ENCODE peak calls at places on chromosomes 3 and 15, in four cellular contexts. S is ovary, I is stomach, D is glutamatergic neuron. O is an unnamed sample.

GRCh38 chr3:62374375-62374876 is 1.1 kb upstream of the FEZF2 start:
- DNase-seq in S (no peak), I (no peak), D (no peak), O (no peak)

GRCh38 chr3:117790256-117790987 is 1080.8 kb downstream of the TUSC7 start:
- DNase-seq in S (no peak), I (no peak), D (no peak), O (no peak)

GRCh38 chr3:60746043-60746638 is 505.1 kb downstream of the FHIT start:
- DNase-seq in S (no peak), I (no peak), D (no peak), O (no peak)

GRCh38 chr3:124063168-124063909 is 71.4 kb upstream of the ROPN1 start:
- DNase-seq in I (no peak), S (no peak), D (peak; percentile 44), O (no peak)

GRCh38 chr3:46500631-46501377 is 3.0 kb downstream of the RTP3 start:
- DNase-seq in S (no peak), I (no peak), D (no peak), O (no peak)

GRCh38 chr3:8595252-8595934 is 49.2 kb downstream of the SSUH2 start:
- DNase-seq in I (no peak), S (no peak), D (no peak), O (no peak)

GRCh38 chr3:126321490-126321889 is 35.7 kb downstream of the KLF15 start:
- DNase-seq in D (no peak), S (no peak), I (no peak), O (no peak)

GRCh38 chr15:57090460-57090859 is 172.0 kb downstream of the TCF12 start:
- DNase-seq in D (no peak), S (no peak), I (no peak), O (no peak)

GRCh38 chr3:69740103-69741021 is 1.1 kb downstream of the MITF start:
- DNase-seq in I (peak; percentile 68), S (peak; percentile 56), D (peak; percentile 17), O (peak; percentile 42)

GRCh38 chr3:25894101-25894500 is 104.2 kb downstream of the OXSM start:
- DNase-seq in D (no peak), S (no peak), I (no peak), O (no peak)

GRCh38 chr3:52456169-52456799 is 880 bp downstream of the NISCH start:
- DNase-seq in S (no peak), D (no peak), I (no peak), O (peak; percentile 28)

GRCh38 chr3:61783993-61784718 is 222.8 kb downstream of the PTPRG start:
- DNase-seq in D (no peak), I (no peak), S (no peak), O (no peak)

GRCh38 chr3:150414273-150414672 is 6.2 kb downstream of the TSC22D2 start:
- DNase-seq in S (no peak), I (no peak), D (no peak), O (no peak)

GRCh38 chr3:14803101-14803980 is 15.4 kb upstream of the FGD5 start:
- DNase-seq in S (no peak), I (peak; percentile 50), D (no peak), O (no peak)

GRCh38 chr15:66039117-66039860 is 170.0 kb downstream of the RAB11A start:
- DNase-seq in I (no peak), D (no peak), S (no peak), O (no peak)

GRCh38 chr3:188956839-188957489 is 214.8 kb upstream of the TPRG1 start:
- DNase-seq in I (no peak), D (no peak), S (no peak), O (peak; percentile 28)

GRCh38 chr15:27990411-27991338 is 108.4 kb downstream of the OCA2 start:
- DNase-seq in S (no peak), I (no peak), D (no peak), O (no peak)

GRCh38 chr15:53693729-53694533 is 65.5 kb downstream of the WDR72 start:
- DNase-seq in D (no peak), S (peak; percentile 58), I (peak; percentile 86), O (peak; percentile 33)

GRCh38 chr15:69393831-69394491 is 20.2 kb upstream of the KIF23 start:
- DNase-seq in D (no peak), I (no peak), S (no peak), O (no peak)

GRCh38 chr3:125443923-125444322 is 68.8 kb upstream of the ZNF148 start:
- DNase-seq in S (no peak), I (no peak), D (no peak), O (no peak)

GRCh38 chr15:65328506-65329297 is 24.2 kb downstream of the RNU5B-1 start:
- DNase-seq in D (peak; percentile 11), S (no peak), I (no peak), O (no peak)

GRCh38 chr3:172591171-172591605 is 68.0 kb upstream of the TNFSF10 start:
- DNase-seq in S (no peak), D (no peak), I (no peak), O (no peak)

GRCh38 chr3:150721285-150722130 is 17.8 kb upstream of the ERICH6 start:
- DNase-seq in S (no peak), I (no peak), D (peak; percentile 55), O (no peak)

GRCh38 chr3:13078158-13078905 is 5.1 kb upstream of the IQSEC1 start:
- DNase-seq in S (no peak), I (no peak), D (no peak), O (no peak)

GRCh38 chr15:83854314-83854713 is 200.4 kb downstream of the ADAMTSL3 start:
- DNase-seq in D (no peak), S (no peak), I (no peak), O (no peak)

GRCh38 chr15:72340366-72340765 is 20.4 kb upstream of the CELF6 start:
- DNase-seq in D (no peak), S (no peak), I (no peak), O (no peak)

GRCh38 chr3:29576181-29576580 is 295.3 kb downstream of the RBMS3 start:
- DNase-seq in S (no peak), I (no peak), D (no peak), O (no peak)

GRCh38 chr3:131535596-131535995 is 32.8 kb upstream of the MRPL3 start:
- DNase-seq in S (no peak), D (no peak), I (no peak), O (no peak)

GRCh38 chr3:169865176-169865800 is 4.4 kb downstream of the LRRC31 start:
- DNase-seq in I (no peak), S (no peak), D (no peak), O (no peak)

GRCh38 chr15:43483306-43484128 is 9.4 kb downstream of the TP53BP1 start:
- DNase-seq in D (no peak), S (no peak), I (no peak), O (no peak)

GRCh38 chr3:52685285-52685704 is 418 bp downstream of the PBRM1 start:
- DNase-seq in S (no peak), D (peak; percentile 86), I (peak; percentile 88), O (peak; percentile 75)

GRCh38 chr15:98812711-98813441 is 164.5 kb downstream of the IGF1R start:
- DNase-seq in I (peak; percentile 50), D (no peak), S (no peak), O (no peak)

GRCh38 chr3:46191730-46192129 is 16.4 kb downstream of the CCR1 start:
- DNase-seq in D (no peak), S (no peak), I (no peak), O (no peak)

GRCh38 chr3:56801151-56801596 is 575 bp downstream of the ARHGEF3 start:
- DNase-seq in I (no peak), D (no peak), S (peak; percentile 20), O (no peak)

GRCh38 chr3:122092460-122093165 is 37.5 kb downstream of the CD86 start:
- DNase-seq in S (no peak), I (no peak), D (no peak), O (peak; percentile 11)

GRCh38 chr15:46174122-46174521 is 539.3 kb downstream of the SQOR start:
- DNase-seq in I (no peak), S (no peak), D (no peak), O (no peak)

GRCh38 chr3:129507181-129507831 is 21.1 kb upstream of the RHO start:
- DNase-seq in D (no peak), I (no peak), S (no peak), O (no peak)

GRCh38 chr3:183824761-183825379 is 507 bp downstream of the MAP6D1 start:
- DNase-seq in S (no peak), D (peak; percentile 53), I (no peak), O (no peak)

GRCh38 chr3:140545756-140546155 is 132.1 kb upstream of the TRIM42 start:
- DNase-seq in S (no peak), I (no peak), D (no peak), O (no peak)